ENCODE peak calls at places on chromosomes 13 and 19, in five cellular contexts. One of them, this sample, is unnamed.

GRCh38 chr13:44843403-44843802 is 145.9 kb downstream of the NUFIP1 start:
- ATAC-seq in activated T-cell treated with anti-CD3 and anti-CD28 coated beads, Interleukin-2, amount 50 U/mL, for 72 hours: peak
- ATAC-seq in naive thymus-derived CD8-positive, alpha-beta T cell: no peak
- ATAC-seq in HepG2: no peak
- ATAC-seq in activated naive CD8-positive, alpha-beta T cell treated with anti-CD3 and anti-CD28 coated beads, Interleukin-2, amount 10 ng/mL, durations not matched to agents 7 days and 5 days: peak
- ATAC-seq in this sample: peak

GRCh38 chr19:58059003-58059671 is at the start of gene ZNF135:
- ATAC-seq in activated T-cell treated with anti-CD3 and anti-CD28 coated beads, Interleukin-2, amount 50 U/mL, for 72 hours: peak
- ATAC-seq in naive thymus-derived CD8-positive, alpha-beta T cell: peak
- ATAC-seq in HepG2: no peak
- ATAC-seq in activated naive CD8-positive, alpha-beta T cell treated with anti-CD3 and anti-CD28 coated beads, Interleukin-2, amount 10 ng/mL, durations not matched to agents 7 days and 5 days: peak
- ATAC-seq in this sample: peak

GRCh38 chr13:98544105-98544710 is 32.7 kb downstream of the STK24 start:
- ATAC-seq in activated T-cell treated with anti-CD3 and anti-CD28 coated beads, Interleukin-2, amount 50 U/mL, for 72 hours: no peak
- ATAC-seq in naive thymus-derived CD8-positive, alpha-beta T cell: no peak
- ATAC-seq in HepG2: peak
- ATAC-seq in activated naive CD8-positive, alpha-beta T cell treated with anti-CD3 and anti-CD28 coated beads, Interleukin-2, amount 10 ng/mL, durations not matched to agents 7 days and 5 days: no peak
- ATAC-seq in this sample: no peak

GRCh38 chr13:79541426-79542049 is 60.6 kb downstream of the NDFIP2 start:
- ATAC-seq in activated T-cell treated with anti-CD3 and anti-CD28 coated beads, Interleukin-2, amount 50 U/mL, for 72 hours: no peak
- ATAC-seq in naive thymus-derived CD8-positive, alpha-beta T cell: no peak
- ATAC-seq in HepG2: peak
- ATAC-seq in activated naive CD8-positive, alpha-beta T cell treated with anti-CD3 and anti-CD28 coated beads, Interleukin-2, amount 10 ng/mL, durations not matched to agents 7 days and 5 days: no peak
- ATAC-seq in this sample: no peak

GRCh38 chr13:102878491-102878890 is 32.7 kb downstream of the ERCC5 start:
- ATAC-seq in activated T-cell treated with anti-CD3 and anti-CD28 coated beads, Interleukin-2, amount 50 U/mL, for 72 hours: no peak
- ATAC-seq in naive thymus-derived CD8-positive, alpha-beta T cell: no peak
- ATAC-seq in HepG2: no peak
- ATAC-seq in activated naive CD8-positive, alpha-beta T cell treated with anti-CD3 and anti-CD28 coated beads, Interleukin-2, amount 10 ng/mL, durations not matched to agents 7 days and 5 days: no peak
- ATAC-seq in this sample: no peak

GRCh38 chr19:32287086-32287485 is 58.3 kb upstream of the ZNF507 start:
- ATAC-seq in activated T-cell treated with anti-CD3 and anti-CD28 coated beads, Interleukin-2, amount 50 U/mL, for 72 hours: no peak
- ATAC-seq in naive thymus-derived CD8-positive, alpha-beta T cell: no peak
- ATAC-seq in HepG2: no peak
- ATAC-seq in activated naive CD8-positive, alpha-beta T cell treated with anti-CD3 and anti-CD28 coated beads, Interleukin-2, amount 10 ng/mL, durations not matched to agents 7 days and 5 days: no peak
- ATAC-seq in this sample: peak

GRCh38 chr19:1986357-1987162 is 29.0 kb downstream of the BTBD2 start:
- ATAC-seq in activated T-cell treated with anti-CD3 and anti-CD28 coated beads, Interleukin-2, amount 50 U/mL, for 72 hours: no peak
- ATAC-seq in naive thymus-derived CD8-positive, alpha-beta T cell: no peak
- ATAC-seq in HepG2: peak
- ATAC-seq in activated naive CD8-positive, alpha-beta T cell treated with anti-CD3 and anti-CD28 coated beads, Interleukin-2, amount 10 ng/mL, durations not matched to agents 7 days and 5 days: no peak
- ATAC-seq in this sample: peak

GRCh38 chr19:4097501-4097900 is 26.4 kb downstream of the MAP2K2 start:
- ATAC-seq in activated T-cell treated with anti-CD3 and anti-CD28 coated beads, Interleukin-2, amount 50 U/mL, for 72 hours: no peak
- ATAC-seq in naive thymus-derived CD8-positive, alpha-beta T cell: no peak
- ATAC-seq in HepG2: no peak
- ATAC-seq in activated naive CD8-positive, alpha-beta T cell treated with anti-CD3 and anti-CD28 coated beads, Interleukin-2, amount 10 ng/mL, durations not matched to agents 7 days and 5 days: no peak
- ATAC-seq in this sample: no peak

GRCh38 chr19:14944456-14944855 is 3.2 kb downstream of the OR7C2 start:
- ATAC-seq in activated T-cell treated with anti-CD3 and anti-CD28 coated beads, Interleukin-2, amount 50 U/mL, for 72 hours: no peak
- ATAC-seq in naive thymus-derived CD8-positive, alpha-beta T cell: no peak
- ATAC-seq in HepG2: no peak
- ATAC-seq in activated naive CD8-positive, alpha-beta T cell treated with anti-CD3 and anti-CD28 coated beads, Interleukin-2, amount 10 ng/mL, durations not matched to agents 7 days and 5 days: no peak
- ATAC-seq in this sample: no peak

GRCh38 chr13:75368167-75368566 is 113.8 kb downstream of the TBC1D4 start:
- ATAC-seq in activated T-cell treated with anti-CD3 and anti-CD28 coated beads, Interleukin-2, amount 50 U/mL, for 72 hours: peak
- ATAC-seq in naive thymus-derived CD8-positive, alpha-beta T cell: no peak
- ATAC-seq in HepG2: no peak
- ATAC-seq in activated naive CD8-positive, alpha-beta T cell treated with anti-CD3 and anti-CD28 coated beads, Interleukin-2, amount 10 ng/mL, durations not matched to agents 7 days and 5 days: no peak
- ATAC-seq in this sample: no peak

GRCh38 chr13:31922724-31923123 is 108.8 kb upstream of the FRY start:
- ATAC-seq in activated T-cell treated with anti-CD3 and anti-CD28 coated beads, Interleukin-2, amount 50 U/mL, for 72 hours: no peak
- ATAC-seq in naive thymus-derived CD8-positive, alpha-beta T cell: no peak
- ATAC-seq in HepG2: no peak
- ATAC-seq in activated naive CD8-positive, alpha-beta T cell treated with anti-CD3 and anti-CD28 coated beads, Interleukin-2, amount 10 ng/mL, durations not matched to agents 7 days and 5 days: no peak
- ATAC-seq in this sample: no peak

GRCh38 chr19:46660601-46661019 is 372 bp downstream of the DACT3 start:
- ATAC-seq in activated T-cell treated with anti-CD3 and anti-CD28 coated beads, Interleukin-2, amount 50 U/mL, for 72 hours: peak
- ATAC-seq in naive thymus-derived CD8-positive, alpha-beta T cell: peak
- ATAC-seq in HepG2: no peak
- ATAC-seq in activated naive CD8-positive, alpha-beta T cell treated with anti-CD3 and anti-CD28 coated beads, Interleukin-2, amount 10 ng/mL, durations not matched to agents 7 days and 5 days: no peak
- ATAC-seq in this sample: no peak

GRCh38 chr13:57633141-57633949 is 1.8 kb downstream of the PCDH17 start:
- ATAC-seq in activated T-cell treated with anti-CD3 and anti-CD28 coated beads, Interleukin-2, amount 50 U/mL, for 72 hours: no peak
- ATAC-seq in naive thymus-derived CD8-positive, alpha-beta T cell: no peak
- ATAC-seq in HepG2: no peak
- ATAC-seq in activated naive CD8-positive, alpha-beta T cell treated with anti-CD3 and anti-CD28 coated beads, Interleukin-2, amount 10 ng/mL, durations not matched to agents 7 days and 5 days: no peak
- ATAC-seq in this sample: no peak

GRCh38 chr19:1455002-1455335 is 5.0 kb downstream of the APC2 start:
- ATAC-seq in activated T-cell treated with anti-CD3 and anti-CD28 coated beads, Interleukin-2, amount 50 U/mL, for 72 hours: no peak
- ATAC-seq in naive thymus-derived CD8-positive, alpha-beta T cell: peak
- ATAC-seq in HepG2: no peak
- ATAC-seq in activated naive CD8-positive, alpha-beta T cell treated with anti-CD3 and anti-CD28 coated beads, Interleukin-2, amount 10 ng/mL, durations not matched to agents 7 days and 5 days: no peak
- ATAC-seq in this sample: peak

GRCh38 chr13:31530883-31531282 is 208.4 kb upstream of the RXFP2 start:
- ATAC-seq in activated T-cell treated with anti-CD3 and anti-CD28 coated beads, Interleukin-2, amount 50 U/mL, for 72 hours: no peak
- ATAC-seq in naive thymus-derived CD8-positive, alpha-beta T cell: no peak
- ATAC-seq in HepG2: no peak
- ATAC-seq in activated naive CD8-positive, alpha-beta T cell treated with anti-CD3 and anti-CD28 coated beads, Interleukin-2, amount 10 ng/mL, durations not matched to agents 7 days and 5 days: no peak
- ATAC-seq in this sample: no peak

GRCh38 chr19:44059229-44059628 is 7.4 kb downstream of the ZNF223 start:
- ATAC-seq in activated T-cell treated with anti-CD3 and anti-CD28 coated beads, Interleukin-2, amount 50 U/mL, for 72 hours: no peak
- ATAC-seq in naive thymus-derived CD8-positive, alpha-beta T cell: no peak
- ATAC-seq in HepG2: no peak
- ATAC-seq in activated naive CD8-positive, alpha-beta T cell treated with anti-CD3 and anti-CD28 coated beads, Interleukin-2, amount 10 ng/mL, durations not matched to agents 7 days and 5 days: no peak
- ATAC-seq in this sample: no peak

GRCh38 chr13:79782541-79783216 is 301.7 kb downstream of the NDFIP2 start:
- ATAC-seq in activated T-cell treated with anti-CD3 and anti-CD28 coated beads, Interleukin-2, amount 50 U/mL, for 72 hours: no peak
- ATAC-seq in naive thymus-derived CD8-positive, alpha-beta T cell: no peak
- ATAC-seq in HepG2: peak
- ATAC-seq in activated naive CD8-positive, alpha-beta T cell treated with anti-CD3 and anti-CD28 coated beads, Interleukin-2, amount 10 ng/mL, durations not matched to agents 7 days and 5 days: no peak
- ATAC-seq in this sample: no peak

GRCh38 chr19:1103691-1104451 is at the start of gene GPX4:
- ATAC-seq in activated T-cell treated with anti-CD3 and anti-CD28 coated beads, Interleukin-2, amount 50 U/mL, for 72 hours: peak
- ATAC-seq in naive thymus-derived CD8-positive, alpha-beta T cell: peak
- ATAC-seq in HepG2: peak
- ATAC-seq in activated naive CD8-positive, alpha-beta T cell treated with anti-CD3 and anti-CD28 coated beads, Interleukin-2, amount 10 ng/mL, durations not matched to agents 7 days and 5 days: peak
- ATAC-seq in this sample: peak

GRCh38 chr13:48626077-48626449 is 27.7 kb upstream of the CYSLTR2 start:
- ATAC-seq in activated T-cell treated with anti-CD3 and anti-CD28 coated beads, Interleukin-2, amount 50 U/mL, for 72 hours: no peak
- ATAC-seq in naive thymus-derived CD8-positive, alpha-beta T cell: no peak
- ATAC-seq in HepG2: peak
- ATAC-seq in activated naive CD8-positive, alpha-beta T cell treated with anti-CD3 and anti-CD28 coated beads, Interleukin-2, amount 10 ng/mL, durations not matched to agents 7 days and 5 days: no peak
- ATAC-seq in this sample: no peak

GRCh38 chr19:49421039-49421877 is 2.0 kb downstream of the PTH2 start:
- ATAC-seq in activated T-cell treated with anti-CD3 and anti-CD28 coated beads, Interleukin-2, amount 50 U/mL, for 72 hours: peak
- ATAC-seq in naive thymus-derived CD8-positive, alpha-beta T cell: peak
- ATAC-seq in HepG2: peak
- ATAC-seq in activated naive CD8-positive, alpha-beta T cell treated with anti-CD3 and anti-CD28 coated beads, Interleukin-2, amount 10 ng/mL, durations not matched to agents 7 days and 5 days: no peak
- ATAC-seq in this sample: no peak

GRCh38 chr13:95296326-95296939 is 4.8 kb downstream of the ABCC4 start:
- ATAC-seq in activated T-cell treated with anti-CD3 and anti-CD28 coated beads, Interleukin-2, amount 50 U/mL, for 72 hours: no peak
- ATAC-seq in naive thymus-derived CD8-positive, alpha-beta T cell: no peak
- ATAC-seq in HepG2: peak
- ATAC-seq in activated naive CD8-positive, alpha-beta T cell treated with anti-CD3 and anti-CD28 coated beads, Interleukin-2, amount 10 ng/mL, durations not matched to agents 7 days and 5 days: no peak
- ATAC-seq in this sample: no peak

GRCh38 chr19:11024259-11024658 is 63.4 kb downstream of the SMARCA4 start:
- ATAC-seq in activated T-cell treated with anti-CD3 and anti-CD28 coated beads, Interleukin-2, amount 50 U/mL, for 72 hours: no peak
- ATAC-seq in naive thymus-derived CD8-positive, alpha-beta T cell: no peak
- ATAC-seq in HepG2: no peak
- ATAC-seq in activated naive CD8-positive, alpha-beta T cell treated with anti-CD3 and anti-CD28 coated beads, Interleukin-2, amount 10 ng/mL, durations not matched to agents 7 days and 5 days: no peak
- ATAC-seq in this sample: no peak

This sample was measured in stimulated activated memory B cell treated with anti-CD40 and anti-IgM and Interleukin-4, amounts not matched to agents 10 μg/mL and 1 μg/mL and 100 μg/mL, for 72 hours.